ENCODE peak calls at places on chromosomes 1 and 21, in eight cellular contexts. M is cardiac muscle cell; W is cardiac fibroblast; B is CD8-positive, alpha-beta T cell; A is AG10803; I is left lung; L is ascending aorta; O is stomach. P is an unnamed sample.

GRCh38 chr1:29239142-29239541 is 2.8 kb downstream of the PTPRU start:
- DNase-seq in M (peak), W (peak), B (no peak), A (peak), I (no peak), L (no peak), O (no peak), P (no peak)

GRCh38 chr21:45496968-45497845 is 45.0 kb downstream of the SLC19A1 start:
- DNase-seq in M (no peak), W (no peak), B (no peak), A (no peak), I (peak), L (peak), O (no peak), P (no peak)

GRCh38 chr21:42118901-42119300 is 47.8 kb downstream of the UMODL1 start:
- DNase-seq in M (no peak), W (no peak), B (no peak), A (peak), I (peak), L (no peak), O (no peak), P (no peak)

GRCh38 chr1:150557065-150557600 is 7.9 kb downstream of the ADAMTSL4 start:
- DNase-seq in M (no peak), W (no peak), B (no peak), A (no peak), I (no peak), L (no peak), O (no peak), P (no peak)

GRCh38 chr1:9822897-9823692 is 670 bp downstream of the CLSTN1 start:
- DNase-seq in M (peak), W (peak), B (no peak), A (peak), I (peak), L (no peak), O (no peak), P (no peak)

GRCh38 chr1:62228883-62229187 is 34.2 kb downstream of the L1TD1 start:
- DNase-seq in M (no peak), W (no peak), B (no peak), A (no peak), I (no peak), L (no peak), O (no peak), P (no peak)

GRCh38 chr1:156114919-156115513 is 505 bp downstream of the LMNA start:
- DNase-seq in M (peak), W (no peak), B (no peak), A (no peak), I (peak), L (no peak), O (peak), P (no peak)

GRCh38 chr1:109025691-109026090 is 16.2 kb downstream of the WDR47 start:
- DNase-seq in M (no peak), W (no peak), B (no peak), A (peak), I (no peak), L (no peak), O (no peak), P (no peak)

GRCh38 chr1:157163273-157164127 is 25.3 kb upstream of the ETV3 start:
- DNase-seq in M (peak), W (peak), B (peak), A (peak), I (peak), L (peak), O (peak), P (peak)

GRCh38 chr1:183097438-183098051 is 74.3 kb downstream of the LAMC1 start:
- DNase-seq in M (no peak), W (peak), B (no peak), A (peak), I (no peak), L (no peak), O (no peak), P (no peak)

GRCh38 chr1:166040223-166040622 is 126.6 kb downstream of the FAM78B start:
- DNase-seq in M (no peak), W (no peak), B (no peak), A (no peak), I (no peak), L (no peak), O (no peak), P (no peak)

GRCh38 chr1:42335050-42335808 is at the start of gene FOXJ3:
- DNase-seq in M (peak), W (peak), B (peak), A (peak), I (peak), L (peak), O (peak), P (peak)
- TF ChIP-seq CTCF in M (no peak), W (no peak), B (no peak), A (peak), I (no peak), L (no peak), O (no peak), P (no peak)

DNA sequence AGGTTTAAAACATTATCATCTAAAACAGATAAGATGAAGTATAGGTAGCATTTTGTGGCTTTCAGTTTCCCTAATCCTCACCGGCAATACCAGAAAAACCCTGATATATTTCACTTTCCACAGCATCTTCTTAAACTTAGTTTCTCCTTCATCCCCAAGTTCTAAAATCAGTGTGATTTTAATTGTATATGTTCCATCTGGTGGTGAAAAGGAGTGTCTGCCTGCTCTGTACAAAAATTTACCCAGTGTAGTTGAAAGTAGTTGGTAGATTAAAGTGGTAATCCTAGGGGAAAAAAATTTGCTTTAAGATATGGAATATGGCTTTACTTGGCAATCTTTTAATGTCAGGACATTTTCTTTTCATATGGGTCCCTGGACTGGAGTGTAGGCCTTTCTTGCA is 74.3 kb downstream of the CEP350 start:
- DNase-seq in M (no peak), W (peak), B (no peak), A (no peak), I (no peak), L (no peak), O (no peak), P (no peak)
- TF ChIP-seq CTCF in M (peak), W (peak), B (no peak), A (peak), I (no peak), L (no peak), O (no peak), P (no peak)

GRCh38 chr1:212257157-212257556 is 28.1 kb upstream of the PPP2R5A start:
- DNase-seq in M (no peak), W (no peak), B (no peak), A (no peak), I (no peak), L (no peak), O (no peak), P (no peak)

GRCh38 chr1:212260557-212261342 is 24.5 kb upstream of the PPP2R5A start:
- DNase-seq in M (no peak), W (no peak), B (no peak), A (no peak), I (no peak), L (no peak), O (no peak), P (no peak)

GRCh38 chr1:212261361-212261929 is 23.8 kb upstream of the PPP2R5A start:
- DNase-seq in M (no peak), W (no peak), B (no peak), A (no peak), I (no peak), L (no peak), O (no peak), P (no peak)

GRCh38 chr1:212256404-212256803 is 28.8 kb upstream of the PPP2R5A start:
- DNase-seq in M (no peak), W (no peak), B (no peak), A (no peak), I (no peak), L (no peak), O (no peak), P (no peak)

GRCh38 chr1:212259693-212260480 is 25.3 kb upstream of the PPP2R5A start:
- DNase-seq in M (no peak), W (no peak), B (no peak), A (no peak), I (no peak), L (no peak), O (no peak), P (no peak)
- TF ChIP-seq CTCF in M (no peak), W (no peak), B (no peak), A (no peak), I (no peak), L (no peak), O (no peak), P (no peak)

DNA sequence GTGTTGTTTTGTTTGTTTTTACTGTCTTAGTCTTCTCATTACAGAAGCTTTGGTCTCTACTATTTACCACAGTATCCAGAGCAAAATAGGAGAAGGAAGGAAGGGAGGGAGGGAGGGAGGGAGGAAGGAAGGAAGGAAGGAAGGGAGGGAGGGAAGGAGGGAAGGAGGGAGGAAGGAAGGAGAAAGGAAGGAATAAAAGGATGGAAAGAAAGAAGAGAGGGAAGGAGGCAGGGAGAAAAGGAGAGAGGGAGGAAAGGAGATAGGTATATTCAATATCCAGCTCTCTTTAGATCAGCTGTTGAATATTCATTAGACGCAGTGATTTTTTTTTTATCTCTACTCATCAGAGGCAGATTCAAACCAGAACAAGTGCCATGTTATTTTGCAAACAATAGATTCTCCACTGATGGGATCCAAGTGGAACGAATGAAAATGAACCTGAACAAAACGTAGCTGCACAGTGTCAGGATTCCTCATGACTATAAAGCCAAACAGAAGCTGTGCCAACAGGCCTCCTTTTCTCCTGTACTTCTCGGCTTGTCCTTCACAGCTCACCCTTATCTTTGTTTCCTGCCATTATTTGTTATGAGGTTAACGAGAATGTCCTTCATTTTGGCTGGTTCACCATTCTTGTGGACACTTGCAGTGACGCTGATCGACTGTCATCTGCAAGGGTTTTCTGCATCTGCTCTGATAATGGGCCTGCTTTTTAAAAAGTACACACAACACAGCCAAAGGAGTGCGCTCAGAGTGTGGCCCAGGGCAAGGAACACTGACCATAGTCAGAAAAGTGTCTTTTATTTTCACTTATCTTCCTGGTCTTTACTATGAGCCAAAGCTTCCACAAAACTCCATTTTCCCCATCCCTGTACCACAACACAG is 7.8 kb upstream of the NTPCR start:
- DNase-seq in M (no peak), W (peak), B (no peak), A (no peak), I (no peak), L (no peak), O (no peak), P (no peak)
- TF ChIP-seq CTCF in M (no peak), W (no peak), B (no peak), A (no peak), I (no peak), L (no peak), O (no peak), P (no peak)

GRCh38 chr1:1752671-1753606 is 25.3 kb downstream of the NADK start:
- DNase-seq in M (no peak), W (no peak), B (no peak), A (no peak), I (peak), L (no peak), O (no peak), P (no peak)
- TF ChIP-seq CTCF in M (no peak), W (no peak), B (no peak), A (no peak), I (no peak), L (no peak), O (peak), P (no peak)

GRCh38 chr1:31714442-31715096 is 10.8 kb upstream of the COL16A1 start:
- DNase-seq in M (peak), W (peak), B (no peak), A (peak), I (no peak), L (peak), O (peak), P (peak)

GRCh38 chr1:31712625-31713024 is 8.8 kb upstream of the COL16A1 start:
- DNase-seq in M (peak), W (peak), B (no peak), A (peak), I (no peak), L (peak), O (peak), P (no peak)

GRCh38 chr1:31715873-31716220 is 12.0 kb upstream of the COL16A1 start:
- DNase-seq in M (no peak), W (no peak), B (no peak), A (no peak), I (no peak), L (no peak), O (no peak), P (no peak)

GRCh38 chr1:31717341-31717740 is 13.5 kb upstream of the COL16A1 start:
- DNase-seq in M (no peak), W (no peak), B (no peak), A (no peak), I (no peak), L (no peak), O (no peak), P (no peak)

GRCh38 chr1:31715097-31715872 is 11.5 kb upstream of the COL16A1 start:
- DNase-seq in M (peak), W (peak), B (no peak), A (peak), I (peak), L (peak), O (peak), P (peak)
- TF ChIP-seq CTCF in M (peak), W (peak), B (peak), A (peak), I (peak), L (peak), O (peak), P (peak)

GRCh38 chr1:179955318-179955638 is 668 bp downstream of the CEP350 start:
- DNase-seq in M (no peak), W (no peak), B (no peak), A (peak), I (no peak), L (no peak), O (no peak), P (no peak)

GRCh38 chr1:179953974-179954493 is 576 bp upstream of the CEP350 start:
- DNase-seq in M (no peak), W (no peak), B (no peak), A (peak), I (no peak), L (peak), O (no peak), P (peak)

GRCh38 chr1:179952181-179952580 is 2.4 kb upstream of the CEP350 start:
- DNase-seq in M (no peak), W (no peak), B (no peak), A (no peak), I (no peak), L (no peak), O (no peak), P (no peak)

GRCh38 chr1:179955731-179956130 is 1.1 kb downstream of the CEP350 start:
- DNase-seq in M (no peak), W (no peak), B (no peak), A (no peak), I (no peak), L (no peak), O (no peak), P (no peak)

DNA sequence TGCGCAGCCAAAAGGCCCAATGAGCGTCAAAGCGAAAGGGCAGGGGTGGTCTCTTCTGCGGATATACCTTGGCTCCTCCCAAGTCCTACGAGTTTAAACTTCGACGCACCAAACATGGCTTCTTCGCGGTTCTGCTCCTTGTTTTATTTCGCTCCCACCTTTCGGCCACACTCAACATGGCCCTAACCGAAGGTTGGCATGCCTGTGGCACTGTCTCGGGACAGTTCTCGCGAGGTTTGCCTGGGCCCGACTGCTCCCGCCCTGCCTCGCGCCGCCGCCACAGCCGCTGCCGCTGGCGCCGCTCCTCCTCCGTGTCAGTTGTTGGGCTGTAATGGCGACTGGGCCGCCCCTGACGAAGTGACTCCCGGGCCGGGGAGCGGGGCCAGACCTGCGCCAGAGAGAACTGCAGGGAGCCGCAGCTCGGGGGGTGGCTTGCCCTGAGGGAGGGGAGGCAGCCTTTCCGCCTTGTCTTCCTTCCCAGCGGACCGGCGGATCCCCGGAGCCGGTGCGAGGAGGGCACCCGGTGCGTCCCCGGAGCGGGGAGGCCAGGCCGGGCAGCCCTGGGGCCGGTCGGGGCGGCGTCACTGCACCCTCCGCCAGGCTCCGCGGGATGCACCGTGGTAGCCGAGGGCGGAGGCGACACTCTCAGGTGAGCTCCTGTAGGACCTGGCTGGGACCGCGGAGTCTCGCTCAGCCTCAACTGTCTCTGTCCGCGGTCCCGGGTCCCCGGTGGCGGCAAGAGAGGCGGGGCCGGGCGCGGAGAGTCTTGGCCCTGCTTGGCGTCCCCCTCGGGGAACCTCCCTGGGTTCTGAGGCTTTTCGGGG is at the start of gene CEP350:
- DNase-seq in M (peak), W (peak), B (peak), A (peak), I (peak), L (peak), O (peak), P (peak)
- TF ChIP-seq CTCF in M (no peak), W (no peak), B (no peak), A (no peak), I (no peak), L (no peak), O (no peak), P (no peak)